ENCODE peak calls at places on chromosome 6, in nine cellular contexts. Y is K562, Q is fibroblast of lung, C is nephron progenitor cell, U is neural progenitor cell, H is choroid plexus epithelial cell, R is lower lobe of right lung, O is Caco-2, G is RWPE1. I is an unnamed sample.

GRCh38 chr6:5753187-5753586 is 253.5 kb downstream of the NRN1 start:
- DNase-seq in R (no peak), O (no peak), H (no peak), Q (no peak), G (no peak), Y (no peak), C (no peak), U (no peak), I (no peak)

GRCh38 chr6:14639983-14640599 is 522.5 kb downstream of the CD83 start:
- DNase-seq in U (no peak), Y (no peak), H (no peak), Q (no peak), R (no peak), G (no peak), C (no peak), O (no peak), I (no peak)

GRCh38 chr6:43845646-43846045 is 75.6 kb downstream of the VEGFA start:
- DNase-seq in Y (no peak), G (no peak), U (no peak), H (no peak), Q (no peak), C (no peak), O (no peak), R (no peak), I (no peak)

GRCh38 chr6:150899231-150899630 is 33.7 kb downstream of the MTHFD1L start:
- DNase-seq in Y (no peak), O (no peak), G (no peak), U (no peak), R (no peak), H (no peak), C (no peak), Q (no peak), I (no peak)

GRCh38 chr6:120632975-120633374 is 701.3 kb downstream of the TBC1D32 start:
- DNase-seq in O (no peak), R (no peak), Q (no peak), U (no peak), H (no peak), G (no peak), C (no peak), Y (no peak), I (no peak)

GRCh38 chr6:33417127-33417902 is 592 bp downstream of the CUTA start:
- DNase-seq in Y (peak; percentile 76), O (no peak), G (peak; percentile 85), R (no peak), H (peak; percentile 81), C (peak; percentile 45), U (peak; percentile 72), Q (peak; percentile 72), I (peak; percentile 70)

GRCh38 chr6:1724616-1725015 is 114.9 kb downstream of the FOXC1 start:
- DNase-seq in C (no peak), O (no peak), H (no peak), Y (no peak), R (peak; percentile 80), U (no peak), G (peak; percentile 48), Q (no peak), I (peak; percentile 72)

GRCh38 chr6:54111341-54111740 is at the start of gene MLIP:
- DNase-seq in Q (no peak), G (no peak), O (no peak), U (peak; percentile 19), Y (no peak), H (no peak), R (no peak), C (no peak), I (no peak)

GRCh38 chr6:35220711-35221110 is 7.0 kb downstream of the SCUBE3 start:
- DNase-seq in Q (no peak), R (no peak), U (no peak), C (no peak), H (no peak), O (no peak), G (no peak), Y (no peak), I (no peak)

GRCh38 chr6:5305968-5306626 is 44.8 kb downstream of the FARS2 start:
- DNase-seq in Q (no peak), O (peak; percentile 29), U (no peak), Y (no peak), G (no peak), H (no peak), C (peak; percentile 57), R (no peak), I (no peak)

GRCh38 chr6:14060971-14061370 is 56.6 kb upstream of the CD83 start:
- DNase-seq in R (no peak), G (no peak), U (no peak), C (no peak), H (no peak), Y (no peak), O (no peak), Q (no peak), I (no peak)

GRCh38 chr6:92541457-92542060 is 877.8 kb downstream of the EPHA7 start:
- DNase-seq in Q (peak; percentile 4), U (no peak), Y (no peak), O (no peak), C (no peak), G (no peak), H (peak; percentile 4), R (no peak), I (no peak)

GRCh38 chr6:144087789-144088426 is 7.5 kb downstream of the SF3B5 start:
- DNase-seq in Y (peak; percentile 72), G (no peak), C (no peak), H (no peak), R (no peak), O (no peak), U (no peak), Q (no peak), I (no peak)
- TF ChIP-seq CTCF in Y (peak; percentile 25), G (no peak), C (no peak), H (no peak), R (no peak), O (no peak), U (no peak), Q (no peak), I (no peak)

GRCh38 chr6:36733300-36733699 is 35.7 kb downstream of the RAB44 start:
- DNase-seq in R (no peak), G (no peak), Y (no peak), H (no peak), C (no peak), O (no peak), Q (no peak), U (no peak), I (no peak)

GRCh38 chr6:36737043-36737785 is 39.6 kb downstream of the RAB44 start:
- DNase-seq in Q (no peak), H (no peak), Y (no peak), G (no peak), O (no peak), R (no peak), U (no peak), C (no peak), I (no peak)

GRCh38 chr6:36734486-36735060 is 36.9 kb downstream of the RAB44 start:
- DNase-seq in U (no peak), H (no peak), G (no peak), O (no peak), Y (no peak), C (no peak), Q (no peak), R (no peak), I (no peak)

GRCh38 chr6:36738108-36738507 is 40.5 kb downstream of the RAB44 start:
- DNase-seq in Q (no peak), U (no peak), H (no peak), C (no peak), O (no peak), G (no peak), R (no peak), Y (no peak), I (no peak)

DNA sequence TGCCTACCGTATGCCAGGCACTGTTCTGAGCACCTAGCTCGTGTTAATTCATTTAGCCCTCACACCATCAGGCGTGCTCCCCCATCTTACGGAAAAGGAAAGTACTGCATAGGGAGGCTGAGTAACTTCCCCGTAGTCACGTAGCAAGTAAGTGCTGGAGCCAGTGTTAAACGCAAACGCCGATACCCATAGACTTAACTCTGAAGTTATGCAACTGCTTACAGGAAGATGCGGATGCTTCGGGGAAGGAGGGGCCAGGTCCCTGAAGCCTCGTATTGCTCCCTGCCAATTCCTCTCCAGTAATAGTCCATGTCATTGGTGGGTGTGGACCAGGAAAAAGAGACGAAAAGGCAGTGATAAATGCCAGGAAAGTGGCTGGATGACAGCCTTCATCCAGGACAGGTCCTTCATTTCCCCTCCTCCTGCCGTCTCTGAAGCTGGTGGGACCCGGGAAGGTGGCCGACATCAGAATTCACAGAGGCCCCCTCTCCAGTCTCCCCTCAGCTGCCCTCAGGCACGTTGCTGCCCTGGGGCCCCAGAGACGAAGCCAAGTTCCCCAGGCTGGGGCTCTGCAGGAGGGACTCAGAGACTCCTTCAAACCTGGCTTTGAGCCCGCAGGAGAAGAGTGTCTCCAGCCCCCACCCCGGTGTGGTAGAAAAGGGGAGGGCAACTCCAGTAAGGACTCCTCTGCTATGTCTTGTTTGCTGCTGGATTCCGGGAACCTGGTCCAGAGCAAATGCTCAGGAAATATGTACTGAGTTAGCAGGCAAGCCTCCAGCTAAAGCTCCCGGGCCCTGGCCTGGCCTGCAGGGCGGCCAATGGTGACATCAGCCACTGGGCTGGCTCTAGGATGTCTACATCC is 37.7 kb downstream of the RAB44 start:
- DNase-seq in U (no peak), Q (peak; percentile 80), R (peak; percentile 71), C (no peak), G (no peak), H (peak; percentile 95), Y (no peak), O (no peak), I (no peak)
- TF ChIP-seq CTCF in U (no peak), Q (peak; percentile 23), R (no peak), C (no peak), G (no peak), H (peak; percentile 50), Y (no peak), O (no peak), I (no peak)

GRCh38 chr6:131861356-131861755 is 53.5 kb downstream of the ENPP1 start:
- DNase-seq in H (peak; percentile 90), G (no peak), Q (peak; percentile 48), U (no peak), O (no peak), R (no peak), C (no peak), Y (no peak), I (no peak)
- TF ChIP-seq CTCF in H (no peak), G (no peak), Q (no peak), U (no peak), O (no peak), R (no peak), C (no peak), Y (no peak), I (no peak)

GRCh38 chr6:90294614-90294988 is 2.0 kb downstream of the BACH2 start:
- DNase-seq in U (peak; percentile 63), H (no peak), Y (no peak), C (peak; percentile 29), R (no peak), O (no peak), G (peak; percentile 16), Q (no peak), I (no peak)

GRCh38 chr6:90296346-90297123 is at the start of gene BACH2:
- DNase-seq in Q (peak; percentile 93), U (peak; percentile 98), Y (peak; percentile 94), H (peak; percentile 83), R (peak; percentile 91), G (peak; percentile 80), O (peak; percentile 76), C (peak; percentile 93), I (peak; percentile 89)

GRCh38 chr6:90294008-90294511 is 2.6 kb downstream of the BACH2 start:
- DNase-seq in Y (no peak), Q (no peak), R (no peak), H (no peak), U (no peak), O (no peak), G (no peak), C (no peak), I (no peak)

GRCh38 chr6:90295854-90296345 is 743 bp downstream of the BACH2 start:
- DNase-seq in R (peak; percentile 58), O (peak; percentile 46), Y (peak; percentile 67), U (peak; percentile 83), G (peak; percentile 64), Q (peak; percentile 86), H (peak; percentile 70), C (peak; percentile 71), I (peak; percentile 62)

GRCh38 chr6:90294989-90295853 is 1.4 kb downstream of the BACH2 start:
- DNase-seq in G (peak; percentile 28), Q (peak; percentile 65), H (peak; percentile 42), Y (peak; percentile 35), O (peak; percentile 8), U (peak; percentile 54), C (peak; percentile 57), R (peak; percentile 60), I (peak; percentile 34)
- TF ChIP-seq CTCF in G (peak; percentile 48), Q (peak; percentile 24), H (peak; percentile 5), Y (no peak), O (no peak), U (no peak), C (no peak), R (peak; percentile 17), I (no peak)